ENCODE peak calls at places on chromosomes 12 and 14, in six cellular contexts. R is sigmoid colon, P is upper lobe of left lung, Q is transverse colon, A is GM23338, I is HepG2. O is an unnamed sample.

GRCh38 chr14:58969951-58970751 is 218.3 kb upstream of the DAAM1 start:
- DNase-seq in R (no peak), A (peak; percentile 64), Q (no peak), I (no peak), P (no peak), O (no peak)

GRCh38 chr14:56282179-56282578 is 164.0 kb downstream of the PELI2 start:
- DNase-seq in I (no peak), R (no peak), A (no peak), Q (no peak), P (no peak), O (no peak)

GRCh38 chr12:5506295-5506694 is 74.4 kb downstream of the NTF3 start:
- DNase-seq in R (peak; percentile 52), Q (no peak), A (no peak), P (no peak), I (no peak), O (no peak)

GRCh38 chr12:93563807-93564538 is 8.5 kb upstream of the SOCS2 start:
- DNase-seq in A (peak; percentile 47), I (peak; percentile 100), P (no peak), Q (no peak), R (no peak), O (peak; percentile 98)

GRCh38 chr14:49692191-49692757 is 646 bp upstream of the KLHDC1 start:
- DNase-seq in I (no peak), Q (no peak), R (no peak), A (no peak), P (no peak), O (no peak)

GRCh38 chr12:229441-230191 is 15.7 kb upstream of the SLC6A12 start:
- DNase-seq in P (no peak), A (no peak), R (no peak), Q (no peak), I (no peak), O (no peak)

GRCh38 chr12:29634057-29634456 is 136.6 kb upstream of the OVCH1 start:
- DNase-seq in P (no peak), Q (no peak), I (no peak), A (no peak), R (no peak), O (no peak)

GRCh38 chr12:70919597-70920035 is 922 bp downstream of the PTPRR start:
- DNase-seq in Q (no peak), R (no peak), A (peak; percentile 84), P (no peak), I (no peak), O (no peak)

GRCh38 chr12:114932806-114933205 is 248.8 kb upstream of the TBX3 start:
- DNase-seq in A (no peak), R (no peak), Q (no peak), I (no peak), P (no peak), O (no peak)

GRCh38 chr14:103428732-103429556 is 43.7 kb downstream of the MARK3 start:
- DNase-seq in I (no peak), Q (no peak), R (no peak), A (peak; percentile 38), P (no peak), O (no peak)

GRCh38 chr12:64995831-64996230 is 125.3 kb downstream of the WIF1 start:
- DNase-seq in I (no peak), A (no peak), R (no peak), P (no peak), Q (no peak), O (no peak)
- TF ChIP-seq POLR2AphosphoS5 in I (no peak), A (no peak), R (no peak), P (no peak), Q (no peak), O (no peak)

GRCh38 chr12:122471324-122472226 is 29.2 kb downstream of the ZCCHC8 start:
- DNase-seq in R (no peak), I (peak; percentile 77), Q (no peak), A (peak; percentile 71), P (no peak), O (no peak)
- TF ChIP-seq POLR2AphosphoS5 in R (no peak), I (no peak), Q (no peak), A (no peak), P (no peak), O (no peak)

GRCh38 chr12:43816168-43816567 is 10.1 kb upstream of the TWF1 start:
- DNase-seq in R (no peak), P (no peak), Q (no peak), I (no peak), A (no peak), O (no peak)
- TF ChIP-seq POLR2AphosphoS5 in R (no peak), P (no peak), Q (no peak), I (no peak), A (no peak), O (no peak)

GRCh38 chr12:46372852-46373302 is 304 bp upstream of the SLC38A2 start:
- DNase-seq in I (no peak), A (peak; percentile 95), P (peak; percentile 100), Q (no peak), R (no peak), O (no peak)
- TF ChIP-seq POLR2AphosphoS5 in I (no peak), A (no peak), P (no peak), Q (no peak), R (no peak), O (peak; percentile 20)

DNA sequence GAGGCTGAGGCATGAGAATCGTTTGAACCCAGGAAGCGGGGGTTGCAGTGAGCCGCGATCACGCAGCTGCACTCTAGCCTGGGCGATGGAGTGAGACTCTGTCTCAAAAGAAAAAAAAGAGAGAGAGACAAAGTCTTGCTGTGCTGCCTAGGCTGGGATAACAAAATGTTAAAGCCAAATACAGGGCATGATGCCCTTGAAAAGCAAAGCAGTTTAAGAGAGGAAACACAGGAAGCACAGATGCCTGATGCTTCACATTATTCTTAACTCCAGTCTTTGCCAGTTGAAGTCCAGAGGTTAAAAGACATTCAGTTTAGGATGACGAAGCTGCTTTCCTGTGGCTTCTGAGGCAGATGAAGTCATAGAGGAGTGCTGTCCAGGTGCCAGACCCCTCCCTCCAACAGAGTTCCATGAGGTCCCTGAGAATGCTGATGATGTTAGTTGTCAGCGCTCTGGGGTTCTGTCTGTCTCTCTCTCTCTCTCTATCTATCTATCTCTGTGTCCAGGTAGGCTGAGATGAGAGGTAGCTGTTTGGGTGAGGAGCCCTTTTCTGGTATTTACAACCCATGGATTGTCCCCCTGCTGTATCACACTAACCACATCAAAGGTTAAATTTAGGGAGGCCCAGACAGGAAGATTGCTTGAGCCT is 4.9 kb upstream of the MRPL52 start:
- DNase-seq in P (no peak), R (peak; percentile 73), I (peak; percentile 85), A (no peak), Q (no peak), O (no peak)
- TF ChIP-seq POLR2AphosphoS5 in P (no peak), R (no peak), I (no peak), A (no peak), Q (no peak), O (no peak)

GRCh38 chr12:108643941-108644742 is 10.4 kb upstream of the SELPLG start:
- DNase-seq in P (no peak), A (no peak), I (no peak), Q (no peak), R (peak; percentile 80), O (no peak)

GRCh38 chr12:108645686-108646596 is 12.2 kb upstream of the SELPLG start:
- DNase-seq in I (no peak), Q (no peak), A (no peak), R (no peak), P (no peak), O (no peak)

GRCh38 chr12:108646597-108647190 is 13.0 kb upstream of the SELPLG start:
- DNase-seq in A (no peak), Q (no peak), P (no peak), I (no peak), R (no peak), O (no peak)

GRCh38 chr12:108642899-108643654 is 9.4 kb upstream of the SELPLG start:
- DNase-seq in Q (no peak), P (no peak), I (no peak), R (no peak), A (no peak), O (no peak)

DNA sequence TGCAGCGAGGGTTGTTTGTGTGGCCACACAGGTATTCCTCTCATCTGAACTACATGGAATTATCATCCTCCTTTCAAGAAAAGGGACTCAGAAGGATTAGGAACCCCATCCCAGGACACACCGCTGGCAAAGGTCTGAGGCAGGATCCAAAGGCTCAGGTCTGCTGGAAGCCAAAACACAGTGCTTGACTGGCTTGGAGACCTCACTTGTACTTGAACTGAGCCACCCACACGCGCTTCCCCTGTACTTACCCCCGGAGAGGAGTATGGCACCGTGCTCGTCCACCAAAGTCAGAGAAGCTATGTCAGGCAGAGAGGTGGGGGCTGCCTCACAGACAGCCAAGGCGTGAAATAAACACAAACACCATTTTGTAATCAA is 11.0 kb upstream of the SELPLG start:
- DNase-seq in A (no peak), Q (no peak), P (no peak), R (no peak), I (no peak), O (no peak)
- TF ChIP-seq POLR2AphosphoS5 in A (no peak), Q (no peak), P (no peak), R (no peak), I (no peak), O (no peak)

GRCh38 chr12:132724506-132725220 is 14.0 kb downstream of the PGAM5 start:
- DNase-seq in P (no peak), Q (no peak), A (no peak), I (no peak), R (no peak), O (no peak)

GRCh38 chr12:132723764-132724140 is 13.1 kb downstream of the PGAM5 start:
- DNase-seq in R (no peak), P (no peak), A (no peak), I (no peak), Q (no peak), O (no peak)

GRCh38 chr12:132726386-132726785 is 15.7 kb downstream of the PGAM5 start:
- DNase-seq in P (no peak), A (no peak), Q (no peak), R (no peak), I (no peak), O (no peak)

GRCh38 chr12:132720606-132721005 is 10.0 kb downstream of the PGAM5 start:
- DNase-seq in A (no peak), I (no peak), Q (no peak), R (no peak), P (no peak), O (no peak)

GRCh38 chr12:132723015-132723763 is 12.5 kb downstream of the PGAM5 start:
- DNase-seq in P (no peak), Q (no peak), I (no peak), R (no peak), A (no peak), O (no peak)
- TF ChIP-seq POLR2AphosphoS5 in P (no peak), Q (no peak), I (no peak), R (no peak), A (no peak), O (no peak)

GRCh38 chr12:2076196-2076570 is 23.4 kb downstream of the CACNA1C start:
- DNase-seq in Q (no peak), I (no peak), P (no peak), R (peak; percentile 83), A (no peak), O (no peak)
- TF ChIP-seq POLR2AphosphoS5 in Q (peak; percentile 53), I (no peak), P (no peak), R (peak; percentile 26), A (no peak), O (no peak)

GRCh38 chr14:23114120-23114458 is 5.0 kb downstream of the CEBPE start:
- DNase-seq in Q (no peak), R (peak; percentile 46), I (no peak), A (no peak), P (no peak), O (no peak)
- TF ChIP-seq POLR2AphosphoS5 in Q (no peak), R (no peak), I (no peak), A (no peak), P (no peak), O (no peak)

O was measured in Panc1.